ENCODE peak calls at places on chromosomes 11 and 22, in six cellular contexts. E, K, S, L, P and J are unnamed samples.

GRCh38 chr11:45385844-45386243 is 99.7 kb upstream of the SYT13 start:
- DNase-seq in E (no peak), K (no peak), S (no peak), L (no peak), P (no peak), J (no peak)

GRCh38 chr11:108947654-108948570 is 283.0 kb downstream of the DDX10 start:
- DNase-seq in E (peak), K (peak), S (no peak), L (no peak), P (no peak), J (peak)

GRCh38 chr11:114296190-114296978 is at the start of gene NNMT:
- DNase-seq in E (peak), K (peak), S (no peak), L (no peak), P (no peak), J (peak)

GRCh38 chr22:44448271-44448780 is 49.7 kb downstream of the RTL6 start:
- DNase-seq in E (peak), K (peak), S (no peak), L (no peak), P (no peak), J (peak)

GRCh38 chr22:23844739-23845202 is 6.0 kb upstream of the DERL3 start:
- DNase-seq in E (no peak), K (no peak), S (no peak), L (no peak), P (no peak), J (no peak)

GRCh38 chr22:44811141-44811540 is 58.8 kb downstream of the ARHGAP8 start:
- DNase-seq in E (no peak), K (no peak), S (no peak), L (no peak), P (no peak), J (no peak)

GRCh38 chr11:132228756-132229325 is 858.4 kb downstream of the NTM start:
- DNase-seq in E (peak), K (no peak), S (peak), L (no peak), P (no peak), J (no peak)

GRCh38 chr11:69569306-69570200 is 71.4 kb upstream of the CCND1 start:
- DNase-seq in E (no peak), K (no peak), S (no peak), L (no peak), P (no peak), J (no peak)

GRCh38 chr22:31870890-31871289 is 73.4 kb upstream of the YWHAH start:
- DNase-seq in E (peak), K (peak), S (no peak), L (no peak), P (no peak), J (peak)

GRCh38 chr22:39714321-39714720 is 143.8 kb downstream of the CACNA1I start:
- DNase-seq in E (no peak), K (no peak), S (no peak), L (no peak), P (no peak), J (no peak)

GRCh38 chr11:105790841-105791240 is 181.0 kb downstream of the GRIA4 start:
- DNase-seq in E (no peak), K (no peak), S (no peak), L (no peak), P (no peak), J (no peak)

GRCh38 chr22:44461083-44461375 is 37.0 kb downstream of the RTL6 start:
- DNase-seq in E (no peak), K (no peak), S (no peak), L (no peak), P (no peak), J (no peak)

GRCh38 chr11:62974848-62975522 is 9.8 kb downstream of the SLC22A6 start:
- DNase-seq in E (no peak), K (no peak), S (peak), L (peak), P (no peak), J (no peak)

GRCh38 chr22:47167056-47167455 is 404.6 kb downstream of the TBC1D22A start:
- DNase-seq in E (no peak), K (no peak), S (no peak), L (peak), P (no peak), J (no peak)

GRCh38 chr11:19597194-19597593 is 115.4 kb upstream of the NAV2 start:
- DNase-seq in E (peak), K (peak), S (no peak), L (no peak), P (no peak), J (peak)

GRCh38 chr11:126317681-126318641 is 14.1 kb downstream of the DCPS start:
- DNase-seq in E (peak), K (no peak), S (no peak), L (no peak), P (no peak), J (peak)

GRCh38 chr11:86592659-86593451 is 79.6 kb downstream of the ME3 start:
- DNase-seq in E (peak), K (peak), S (peak), L (no peak), P (no peak), J (peak)

GRCh38 chr22:17808688-17809403 is 34.6 kb upstream of the BID start:
- DNase-seq in E (peak), K (peak), S (no peak), L (peak), P (no peak), J (peak)

GRCh38 chr22:46914916-46915894 is 152.8 kb downstream of the TBC1D22A start:
- DNase-seq in E (no peak), K (no peak), S (no peak), L (no peak), P (no peak), J (no peak)

GRCh38 chr11:62611705-62612365 is 740 bp downstream of the EML3 start:
- DNase-seq in E (peak), K (peak), S (peak), L (peak), P (no peak), J (peak)

GRCh38 chr22:42328130-42328821 is 57.8 kb upstream of the TCF20 start:
- DNase-seq in E (no peak), K (peak), S (no peak), L (no peak), P (no peak), J (no peak)

GRCh38 chr11:64268687-64269379 is 15.6 kb downstream of the BAD start:
- DNase-seq in E (peak), K (peak), S (peak), L (peak), P (no peak), J (peak)

GRCh38 chr22:21592422-21592821 is 24.9 kb downstream of the UBE2L3 start:
- DNase-seq in E (no peak), K (no peak), S (no peak), L (no peak), P (no peak), J (no peak)

GRCh38 chr22:47292546-47293320 is 530.3 kb downstream of the TBC1D22A start:
- DNase-seq in E (no peak), K (no peak), S (no peak), L (no peak), P (no peak), J (no peak)

GRCh38 chr22:44085743-44086741 is 61.9 kb downstream of the PARVB start:
- DNase-seq in E (peak), K (peak), S (peak), L (peak), P (no peak), J (peak)

GRCh38 chr11:114080769-114081168 is 21.3 kb downstream of the ZBTB16 start:
- DNase-seq in E (no peak), K (no peak), S (no peak), L (no peak), P (no peak), J (no peak)

GRCh38 chr11:10496296-10496936 is 41.4 kb downstream of the AMPD3 start:
- DNase-seq in E (no peak), K (no peak), S (no peak), L (no peak), P (no peak), J (no peak)

GRCh38 chr11:10495464-10495786 is 40.4 kb downstream of the AMPD3 start:
- DNase-seq in E (no peak), K (no peak), S (no peak), L (no peak), P (no peak), J (no peak)

GRCh38 chr11:10493041-10493663 is 38.1 kb downstream of the AMPD3 start:
- DNase-seq in E (no peak), K (no peak), S (no peak), L (peak), P (no peak), J (no peak)

GRCh38 chr11:10497371-10498021 is 42.4 kb downstream of the AMPD3 start:
- DNase-seq in E (no peak), K (no peak), S (no peak), L (no peak), P (no peak), J (no peak)

GRCh38 chr11:10494636-10495463 is 39.8 kb downstream of the AMPD3 start:
- DNase-seq in E (no peak), K (no peak), S (no peak), L (no peak), P (no peak), J (no peak)
- H2BK5ac ChIP-seq in E (no peak), K (no peak), S (no peak), L (no peak), P (no peak), J (no peak)

GRCh38 chr11:118928870-118929495 is 3.3 kb upstream of the BCL9L start:
- DNase-seq in E (peak), K (peak), S (peak), L (no peak), P (no peak), J (peak)
- H2BK5ac ChIP-seq in E (peak), K (peak), S (peak), L (no peak), P (peak), J (peak)

GRCh38 chr11:35143509-35144102 is 4.6 kb downstream of the CD44 start:
- DNase-seq in E (no peak), K (no peak), S (no peak), L (no peak), P (no peak), J (peak)
- H2BK5ac ChIP-seq in E (peak), K (no peak), S (no peak), L (no peak), P (no peak), J (no peak)

DNA sequence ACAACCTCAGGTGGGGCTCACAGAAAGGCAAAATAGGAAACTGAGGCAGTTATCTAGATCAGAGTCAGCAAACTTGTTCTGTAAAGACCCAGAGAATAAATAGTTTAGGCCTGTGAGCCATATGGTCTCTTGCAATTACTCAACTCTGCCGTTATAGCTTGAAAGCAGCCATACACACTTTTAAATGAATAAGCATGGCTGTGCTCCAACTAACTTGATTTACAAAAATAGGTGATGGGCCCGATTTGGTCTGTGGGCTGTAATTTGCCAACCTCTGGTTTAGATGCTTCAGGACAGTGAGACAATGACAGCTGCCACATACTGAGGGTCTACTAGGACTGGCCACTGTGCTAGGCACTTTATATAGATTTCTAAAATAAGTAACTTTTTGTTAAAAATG is 198.8 kb upstream of the NARS2 start:
- DNase-seq in E (no peak), K (no peak), S (no peak), L (no peak), P (no peak), J (no peak)
- H2BK5ac ChIP-seq in E (no peak), K (no peak), S (no peak), L (no peak), P (no peak), J (no peak)